ENCODE peak calls at places on chromosomes 12 and 14, in seven cellular contexts. Z is HepG2, S is GM12878, T is astrocyte, X is H1, E is fibroblast of lung, D is GM23248. B is an unnamed sample.

GRCh38 chr14:55749201-55749812 is 169.3 kb downstream of the KTN1 start:
- DNase-seq in Z (no peak), E (peak; percentile 7), T (no peak), X (no peak), S (no peak), D (peak; percentile 35), B (no peak)

GRCh38 chr12:15522574-15523187 is 200.4 kb downstream of the PTPRO start:
- DNase-seq in S (no peak), D (peak; percentile 79), E (peak; percentile 76), T (peak; percentile 39), Z (peak; percentile 38), X (no peak), B (no peak)

GRCh38 chr14:101035466-101036225 is 132.1 kb upstream of the RTL1 start:
- DNase-seq in X (no peak), Z (no peak), S (no peak), T (no peak), E (no peak), D (no peak), B (no peak)

GRCh38 chr12:612293-612692 is 51.0 kb downstream of the NINJ2 start:
- DNase-seq in D (no peak), T (no peak), Z (no peak), X (no peak), S (no peak), E (no peak), B (no peak)

GRCh38 chr12:111174283-111175108 is 194.4 kb downstream of the PHETA1 start:
- DNase-seq in S (no peak), E (no peak), Z (no peak), X (no peak), D (peak; percentile 12), T (no peak), B (no peak)

GRCh38 chr14:26522985-26523384 is 74.8 kb downstream of the NOVA1 start:
- DNase-seq in X (no peak), S (no peak), E (peak; percentile 93), D (peak; percentile 86), T (peak; percentile 87), Z (no peak), B (no peak)

GRCh38 chr14:94237046-94237445 is 56.0 kb downstream of the SERPINA10 start:
- DNase-seq in T (no peak), E (no peak), D (no peak), Z (no peak), X (no peak), S (no peak), B (no peak)

GRCh38 chr14:75222208-75222701 is 45.8 kb upstream of the TMED10 start:
- DNase-seq in D (peak; percentile 96), S (peak; percentile 53), T (peak; percentile 91), E (peak; percentile 54), Z (no peak), X (peak; percentile 47), B (no peak)

GRCh38 chr14:88856786-88857366 is 32.4 kb downstream of the TTC8 start:
- DNase-seq in T (peak; percentile 39), D (no peak), Z (no peak), X (no peak), S (no peak), E (no peak), B (no peak)

GRCh38 chr12:79661629-79662028 is 29.1 kb downstream of the PAWR start:
- DNase-seq in S (no peak), E (peak; percentile 29), X (no peak), Z (no peak), T (no peak), D (peak; percentile 29), B (no peak)

GRCh38 chr12:44029194-44029593 is 193.3 kb downstream of the TMEM117 start:
- DNase-seq in T (no peak), D (no peak), E (no peak), S (no peak), X (no peak), Z (no peak), B (no peak)

GRCh38 chr14:29236401-29236800 is 469.8 kb downstream of the FOXG1 start:
- DNase-seq in S (no peak), T (no peak), D (peak; percentile 27), Z (no peak), X (no peak), E (no peak), B (no peak)

GRCh38 chr14:83172363-83172762 is 1638.7 kb upstream of the SEL1L start:
- DNase-seq in T (peak; percentile 36), S (no peak), D (peak; percentile 3), E (peak; percentile 8), Z (peak; percentile 13), X (no peak), B (no peak)

GRCh38 chr12:48947727-48948126 is 9.6 kb downstream of the ARF3 start:
- DNase-seq in E (no peak), T (no peak), X (no peak), D (no peak), S (no peak), Z (no peak), B (no peak)

GRCh38 chr12:121669525-121669908 is at the start of gene MORN3:
- DNase-seq in T (no peak), X (no peak), E (no peak), D (no peak), Z (no peak), S (no peak), B (no peak)

GRCh38 chr14:76541594-76542219 is 165.8 kb downstream of the ESRRB start:
- DNase-seq in E (no peak), D (no peak), X (no peak), Z (no peak), S (no peak), T (no peak), B (no peak)

GRCh38 chr12:131796754-131797587 is 31.2 kb upstream of the MMP17 start:
- DNase-seq in T (no peak), X (no peak), S (no peak), E (no peak), Z (no peak), D (no peak), B (no peak)

GRCh38 chr12:109938947-109939346 is 38.9 kb downstream of the TCHP start:
- DNase-seq in S (no peak), D (no peak), Z (no peak), T (no peak), E (no peak), X (no peak), B (no peak)

GRCh38 chr12:50589650-50590435 is 85.1 kb downstream of the DIP2B start:
- DNase-seq in X (no peak), Z (no peak), T (peak; percentile 98), E (peak; percentile 48), D (peak; percentile 91), S (no peak), B (no peak)

GRCh38 chr12:55058776-55059175 is 39.0 kb downstream of the NEUROD4 start:
- DNase-seq in D (no peak), T (no peak), E (no peak), S (no peak), X (no peak), Z (no peak), B (no peak)

GRCh38 chr12:11757531-11757930 is 108.1 kb downstream of the ETV6 start:
- DNase-seq in Z (no peak), D (no peak), S (no peak), T (no peak), X (no peak), E (no peak), B (no peak)

GRCh38 chr12:45416161-45416560 is 200.3 kb downstream of the ANO6 start:
- DNase-seq in T (no peak), S (no peak), X (no peak), D (peak; percentile 48), Z (no peak), E (peak; percentile 5), B (no peak)

GRCh38 chr12:21416611-21417121 is 20.8 kb upstream of the PYROXD1 start:
- DNase-seq in S (no peak), D (peak; percentile 15), T (peak; percentile 49), Z (peak; percentile 10), X (no peak), E (peak; percentile 2), B (no peak)

GRCh38 chr12:125065021-125065752 is at the start of gene AACS:
- DNase-seq in D (peak; percentile 88), S (no peak), T (peak; percentile 52), E (peak; percentile 74), Z (peak; percentile 49), X (no peak), B (no peak)
- TF ChIP-seq EZH2 in D (no peak), S (no peak), T (no peak), E (no peak), Z (no peak), X (no peak), B (no peak)

GRCh38 chr14:69003626-69004025 is 24.5 kb upstream of the ACTN1 start:
- DNase-seq in E (no peak), D (no peak), S (no peak), Z (no peak), X (no peak), T (no peak), B (no peak)
- H3K9ac ChIP-seq in E (no peak overlapping the region), D (no peak overlapping the region), S (no peak overlapping the region), Z (no peak overlapping the region), X (no peak overlapping the region), T (no peak overlapping the region), B (no peak overlapping the region)

GRCh38 chr12:104603545-104603973 is 146.8 kb downstream of the CHST11 start:
- DNase-seq in S (no peak), E (peak; percentile 23), T (peak; percentile 90), D (peak; percentile 59), X (no peak), Z (no peak), B (peak; percentile 95)
- H3K4me2 ChIP-seq in S (peak overlapping the region; percentile 78), E (peak overlapping the region; percentile 79), T (peak overlapping the region; percentile 72), D (peak overlapping the region; percentile 87), X (no peak overlapping the region), Z (no peak overlapping the region), B (peak overlapping the region; percentile 72)

GRCh38 chr12:117361905-117362304 is 479 bp upstream of the NOS1 start:
- DNase-seq in S (no peak), D (no peak), X (no peak), E (no peak), Z (no peak), T (no peak), B (no peak)

GRCh38 chr12:117360551-117361311 is 695 bp downstream of the NOS1 start:
- DNase-seq in D (no peak), X (no peak), S (no peak), Z (no peak), T (no peak), E (no peak), B (no peak)

GRCh38 chr12:117362391-117362790 is 965 bp upstream of the NOS1 start:
- DNase-seq in S (no peak), E (no peak), Z (no peak), D (no peak), T (no peak), X (no peak), B (no peak)

GRCh38 chr12:117360222-117360550 is 1.2 kb downstream of the NOS1 start:
- DNase-seq in Z (no peak), T (no peak), D (no peak), X (no peak), E (no peak), S (no peak), B (no peak)

DNA sequence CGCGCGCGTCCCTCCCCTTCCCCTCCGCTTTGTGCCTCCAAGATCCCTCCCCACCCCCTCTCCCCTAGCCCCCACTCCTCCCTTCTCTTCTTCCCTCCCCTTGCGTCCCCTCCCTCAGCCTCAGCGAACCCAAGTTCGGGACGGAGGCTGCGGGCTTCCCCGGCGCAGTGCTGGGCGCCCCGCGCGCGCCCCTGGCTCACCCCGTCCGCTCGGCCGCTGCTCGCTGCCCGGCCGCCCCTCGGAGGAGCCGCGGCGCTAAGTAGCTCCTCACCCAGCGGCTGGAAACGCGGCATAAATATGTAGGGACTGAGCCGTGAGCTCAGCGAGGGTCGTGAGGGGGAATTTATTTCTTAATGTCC is at the start of gene NOS1:
- DNase-seq in Z (no peak), T (no peak), X (no peak), D (no peak), E (no peak), S (no peak), B (no peak)
- TF ChIP-seq EZH2 in Z (no peak), T (peak; percentile 31), X (no peak), D (peak; percentile 19), E (no peak), S (no peak), B (no peak)

GRCh38 chr12:39988574-39988973 is 117.3 kb downstream of the SLC2A13 start:
- DNase-seq in S (no peak), X (no peak), T (no peak), D (no peak), E (no peak), Z (no peak), B (no peak)
- H3K9ac ChIP-seq in S (no peak overlapping the region), X (no peak overlapping the region), T (no peak overlapping the region), D (no peak overlapping the region), E (no peak overlapping the region), Z (no peak overlapping the region), B (no peak overlapping the region)